ENCODE peak calls at places on chromosomes 5 and 9, in nine cellular contexts. P, Z, B, L, D, C, R, M and V are unnamed samples.

GRCh38 chr5:65539827-65540226 is 23.1 kb downstream of the CENPK start:
- DNase-seq in P (no peak), Z (no peak), B (no peak), L (no peak), D (no peak), C (no peak), R (peak), M (no peak), V (no peak)

GRCh38 chr5:73693573-73694061 is 67.6 kb downstream of the ARHGEF28 start:
- DNase-seq in P (no peak), Z (peak), B (no peak), L (no peak), D (no peak), C (peak), R (peak), M (peak), V (no peak)

GRCh38 chr9:133147412-133148271 is 16.1 kb downstream of the GBGT1 start:
- DNase-seq in P (peak), Z (peak), B (no peak), L (peak), D (no peak), C (peak), R (peak), M (peak), V (no peak)

GRCh38 chr5:1445313-1445894 is at the start of gene SLC6A3:
- DNase-seq in P (no peak), Z (peak), B (no peak), L (no peak), D (no peak), C (no peak), R (no peak), M (no peak), V (no peak)

GRCh38 chr9:122080986-122081385 is 12.1 kb downstream of the TTLL11 start:
- DNase-seq in P (no peak), Z (peak), B (no peak), L (no peak), D (no peak), C (no peak), R (peak), M (no peak), V (no peak)

GRCh38 chr5:91443028-91443427 is 59.9 kb upstream of the ARRDC3 start:
- DNase-seq in P (no peak), Z (no peak), B (no peak), L (no peak), D (peak), C (no peak), R (peak), M (no peak), V (no peak)

GRCh38 chr5:66888613-66889012 is 292.4 kb downstream of the MAST4 start:
- DNase-seq in P (no peak), Z (no peak), B (no peak), L (no peak), D (no peak), C (no peak), R (no peak), M (no peak), V (no peak)

GRCh38 chr9:78826521-78826920 is 529.6 kb downstream of the PSAT1 start:
- DNase-seq in P (no peak), Z (no peak), B (no peak), L (no peak), D (no peak), C (no peak), R (no peak), M (no peak), V (no peak)

GRCh38 chr9:106874657-106875056 is 11.7 kb downstream of the ZNF462 start:
- DNase-seq in P (no peak), Z (no peak), B (no peak), L (no peak), D (no peak), C (no peak), R (no peak), M (no peak), V (no peak)

GRCh38 chr5:93681432-93681831 is 60.0 kb downstream of the POU5F2 start:
- DNase-seq in P (no peak), Z (peak), B (no peak), L (no peak), D (no peak), C (no peak), R (no peak), M (no peak), V (no peak)

GRCh38 chr9:107280543-107280942 is 2.5 kb upstream of the RAD23B start:
- DNase-seq in P (no peak), Z (peak), B (no peak), L (no peak), D (no peak), C (no peak), R (peak), M (no peak), V (no peak)

GRCh38 chr9:129671519-129671918 is 6.1 kb downstream of the PRRX2 start:
- DNase-seq in P (no peak), Z (no peak), B (no peak), L (no peak), D (no peak), C (no peak), R (no peak), M (no peak), V (no peak)

GRCh38 chr5:177064500-177065277 is 22.0 kb upstream of the FGFR4 start:
- DNase-seq in P (no peak), Z (no peak), B (no peak), L (no peak), D (no peak), C (no peak), R (no peak), M (no peak), V (no peak)

GRCh38 chr9:29556317-29556716 is 1983.0 kb upstream of the C9orf72 start:
- DNase-seq in P (no peak), Z (no peak), B (no peak), L (no peak), D (peak), C (no peak), R (peak), M (no peak), V (no peak)

GRCh38 chr5:161660806-161661205 is 24.7 kb upstream of the GABRA6 start:
- DNase-seq in P (peak), Z (no peak), B (no peak), L (no peak), D (no peak), C (no peak), R (no peak), M (no peak), V (no peak)

GRCh38 chr9:90726215-90726614 is 75.4 kb upstream of the SYK start:
- DNase-seq in P (no peak), Z (peak), B (no peak), L (no peak), D (no peak), C (no peak), R (no peak), M (no peak), V (no peak)